ENCODE peak calls at places on chromosomes 3 and 15, in seven cellular contexts. One of them, this sample, is unnamed.

GRCh38 chr3:172626241-172626640 is 84.6 kb downstream of the NCEH1 start:
- DNase-seq in sigmoid colon: no peak
- DNase-seq in transverse colon: no peak
- DNase-seq in esophagus muscularis mucosa: no peak
- DNase-seq in stomach: no peak
- DNase-seq in SK-N-SH: no peak
- DNase-seq in upper lobe of left lung: no peak
- DNase-seq in this sample: no peak

GRCh38 chr3:179279837-179280236 is 28.9 kb upstream of the KCNMB3 start:
- DNase-seq in sigmoid colon: no peak
- DNase-seq in transverse colon: no peak
- DNase-seq in esophagus muscularis mucosa: peak; percentile 26
- DNase-seq in stomach: no peak
- DNase-seq in SK-N-SH: no peak
- DNase-seq in upper lobe of left lung: no peak
- DNase-seq in this sample: no peak

GRCh38 chr3:45123841-45124269 is 22.3 kb downstream of the CDCP1 start:
- DNase-seq in sigmoid colon: no peak
- DNase-seq in transverse colon: no peak
- DNase-seq in esophagus muscularis mucosa: no peak
- DNase-seq in stomach: no peak
- DNase-seq in SK-N-SH: no peak
- DNase-seq in upper lobe of left lung: no peak
- DNase-seq in this sample: no peak

GRCh38 chr3:179035232-179035631 is 36.4 kb downstream of the ZMAT3 start:
- DNase-seq in sigmoid colon: no peak
- DNase-seq in transverse colon: no peak
- DNase-seq in esophagus muscularis mucosa: no peak
- DNase-seq in stomach: no peak
- DNase-seq in SK-N-SH: no peak
- DNase-seq in upper lobe of left lung: no peak
- DNase-seq in this sample: no peak

GRCh38 chr15:34837246-34838016 is 42.1 kb upstream of the ACTC1 start:
- DNase-seq in sigmoid colon: no peak
- DNase-seq in transverse colon: no peak
- DNase-seq in esophagus muscularis mucosa: no peak
- DNase-seq in stomach: no peak
- DNase-seq in SK-N-SH: no peak
- DNase-seq in upper lobe of left lung: no peak
- DNase-seq in this sample: no peak

GRCh38 chr3:103218146-103218545 is 783.3 kb downstream of the ZPLD1 start:
- DNase-seq in sigmoid colon: no peak
- DNase-seq in transverse colon: no peak
- DNase-seq in esophagus muscularis mucosa: no peak
- DNase-seq in stomach: no peak
- DNase-seq in SK-N-SH: no peak
- DNase-seq in upper lobe of left lung: no peak
- DNase-seq in this sample: no peak

GRCh38 chr15:66308526-66308925 is 15.2 kb downstream of the DIS3L start:
- DNase-seq in sigmoid colon: no peak
- DNase-seq in transverse colon: no peak
- DNase-seq in esophagus muscularis mucosa: no peak
- DNase-seq in stomach: no peak
- DNase-seq in SK-N-SH: no peak
- DNase-seq in upper lobe of left lung: no peak
- DNase-seq in this sample: no peak

GRCh38 chr3:140319801-140320200 is 358.1 kb upstream of the TRIM42 start:
- DNase-seq in sigmoid colon: no peak
- DNase-seq in transverse colon: no peak
- DNase-seq in esophagus muscularis mucosa: no peak
- DNase-seq in stomach: no peak
- DNase-seq in SK-N-SH: no peak
- DNase-seq in upper lobe of left lung: no peak
- DNase-seq in this sample: no peak

GRCh38 chr3:148737104-148737525 is 39.4 kb downstream of the AGTR1 start:
- DNase-seq in sigmoid colon: no peak
- DNase-seq in transverse colon: no peak
- DNase-seq in esophagus muscularis mucosa: no peak
- DNase-seq in stomach: no peak
- DNase-seq in SK-N-SH: peak; percentile 16
- DNase-seq in upper lobe of left lung: no peak
- DNase-seq in this sample: no peak

GRCh38 chr3:150049317-150049716 is 78.6 kb upstream of the PFN2 start:
- DNase-seq in sigmoid colon: no peak
- DNase-seq in transverse colon: no peak
- DNase-seq in esophagus muscularis mucosa: no peak
- DNase-seq in stomach: no peak
- DNase-seq in SK-N-SH: no peak
- DNase-seq in upper lobe of left lung: no peak
- DNase-seq in this sample: no peak

GRCh38 chr3:18885612-18886011 is 262.7 kb upstream of the KCNH8 start:
- DNase-seq in sigmoid colon: no peak
- DNase-seq in transverse colon: no peak
- DNase-seq in esophagus muscularis mucosa: no peak
- DNase-seq in stomach: no peak
- DNase-seq in SK-N-SH: no peak
- DNase-seq in upper lobe of left lung: peak; percentile 41
- DNase-seq in this sample: no peak

GRCh38 chr3:122921791-122922651 is 105.5 kb downstream of the SEMA5B start:
- DNase-seq in sigmoid colon: peak; percentile 62
- DNase-seq in transverse colon: no peak
- DNase-seq in esophagus muscularis mucosa: no peak
- DNase-seq in stomach: no peak
- DNase-seq in SK-N-SH: no peak
- DNase-seq in upper lobe of left lung: peak; percentile 87
- DNase-seq in this sample: peak; percentile 57

GRCh38 chr15:63218114-63218808 is 28.9 kb downstream of the RAB8B start:
- DNase-seq in sigmoid colon: no peak
- DNase-seq in transverse colon: no peak
- DNase-seq in esophagus muscularis mucosa: no peak
- DNase-seq in stomach: no peak
- DNase-seq in SK-N-SH: no peak
- DNase-seq in upper lobe of left lung: no peak
- DNase-seq in this sample: no peak

GRCh38 chr15:51706347-51706746 is 25.0 kb downstream of the SCG3 start:
- DNase-seq in sigmoid colon: no peak
- DNase-seq in transverse colon: no peak
- DNase-seq in esophagus muscularis mucosa: no peak
- DNase-seq in stomach: no peak
- DNase-seq in SK-N-SH: peak; percentile 67
- DNase-seq in upper lobe of left lung: no peak
- DNase-seq in this sample: no peak

GRCh38 chr15:41995476-41995855 is 23.1 kb upstream of the EHD4 start:
- DNase-seq in sigmoid colon: no peak
- DNase-seq in transverse colon: no peak
- DNase-seq in esophagus muscularis mucosa: no peak
- DNase-seq in stomach: no peak
- DNase-seq in SK-N-SH: no peak
- DNase-seq in upper lobe of left lung: no peak
- DNase-seq in this sample: no peak

GRCh38 chr3:195807681-195808121 is 4.0 kb downstream of the MUC4 start:
- DNase-seq in sigmoid colon: peak; percentile 32
- DNase-seq in transverse colon: peak; percentile 19
- DNase-seq in esophagus muscularis mucosa: no peak
- DNase-seq in stomach: no peak
- DNase-seq in SK-N-SH: no peak
- DNase-seq in upper lobe of left lung: no peak
- DNase-seq in this sample: no peak

GRCh38 chr15:74444106-74445062 is 10.6 kb upstream of the SEMA7A start:
- DNase-seq in sigmoid colon: peak; percentile 54
- DNase-seq in transverse colon: no peak
- DNase-seq in esophagus muscularis mucosa: no peak
- DNase-seq in stomach: no peak
- DNase-seq in SK-N-SH: no peak
- DNase-seq in upper lobe of left lung: no peak
- DNase-seq in this sample: peak; percentile 64

DNA sequence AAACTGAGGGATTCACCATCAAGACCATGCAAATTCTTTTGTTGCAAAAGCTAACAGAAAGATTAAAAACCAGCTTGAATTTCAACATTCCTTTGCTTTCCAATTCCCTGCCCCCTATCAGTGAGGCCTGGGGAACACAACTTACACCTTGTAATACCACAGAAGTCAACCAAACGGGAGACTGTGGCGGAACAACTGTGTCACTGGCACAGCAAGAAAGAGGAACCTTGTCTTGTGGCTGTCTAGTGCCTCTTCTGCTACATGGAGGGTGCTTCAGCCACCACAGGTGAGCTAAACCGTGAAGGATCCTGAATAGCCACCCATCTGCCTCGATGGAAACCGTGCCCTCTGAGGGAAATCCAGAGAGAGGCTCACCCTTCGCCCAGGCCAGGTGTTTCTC is 11.4 kb downstream of the CCDC12 start:
- DNase-seq in sigmoid colon: no peak
- DNase-seq in transverse colon: peak; percentile 20
- DNase-seq in esophagus muscularis mucosa: no peak
- DNase-seq in stomach: no peak
- DNase-seq in SK-N-SH: no peak
- DNase-seq in upper lobe of left lung: no peak
- DNase-seq in this sample: no peak
- TF ChIP-seq POLR2AphosphoS5 in sigmoid colon: no peak
- TF ChIP-seq POLR2AphosphoS5 in transverse colon: no peak
- TF ChIP-seq POLR2AphosphoS5 in esophagus muscularis mucosa: no peak
- TF ChIP-seq POLR2AphosphoS5 in stomach: no peak
- TF ChIP-seq POLR2AphosphoS5 in SK-N-SH: no peak
- TF ChIP-seq POLR2AphosphoS5 in upper lobe of left lung: no peak
- TF ChIP-seq POLR2AphosphoS5 in this sample: no peak

DNA sequence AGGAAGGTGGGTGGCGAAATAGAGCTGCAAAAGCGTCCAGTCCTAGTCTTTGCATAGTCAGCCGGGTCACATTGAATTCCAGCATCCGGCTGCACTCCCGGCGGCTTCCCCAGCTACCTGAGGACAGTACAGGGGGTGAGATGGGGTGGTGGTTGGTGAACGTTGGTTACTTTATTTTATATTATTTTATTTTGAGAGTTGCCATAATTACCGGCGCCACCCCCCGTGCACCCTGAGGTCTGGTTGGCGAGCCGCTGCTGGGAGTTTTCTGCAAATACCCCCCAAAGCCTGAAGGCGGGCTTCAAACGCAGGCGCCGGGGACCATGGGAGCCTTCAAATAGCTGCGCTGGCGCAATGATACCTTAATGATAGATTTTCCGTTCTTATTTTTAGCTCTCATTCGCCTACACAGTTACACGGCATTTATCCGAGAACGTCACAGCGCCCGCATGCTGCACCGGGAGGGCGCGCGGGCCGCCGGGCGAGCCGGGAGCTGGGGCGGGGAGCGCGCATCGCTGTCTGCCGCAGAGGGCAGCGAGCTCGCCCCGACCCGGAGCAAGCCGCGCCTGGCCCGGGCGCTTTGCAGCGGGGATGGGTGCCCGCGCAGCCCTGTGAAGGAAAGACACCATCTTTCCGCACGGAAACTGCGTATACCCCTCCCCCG is 756 bp upstream of the RASGRF1 start:
- DNase-seq in sigmoid colon: no peak
- DNase-seq in transverse colon: no peak
- DNase-seq in esophagus muscularis mucosa: no peak
- DNase-seq in stomach: no peak
- DNase-seq in SK-N-SH: peak; percentile 81
- DNase-seq in upper lobe of left lung: peak; percentile 73
- DNase-seq in this sample: peak; percentile 68
- TF ChIP-seq EP300 in sigmoid colon: no peak
- TF ChIP-seq EP300 in transverse colon: no peak
- TF ChIP-seq EP300 in esophagus muscularis mucosa: no peak
- TF ChIP-seq EP300 in stomach: no peak
- TF ChIP-seq EP300 in SK-N-SH: no peak
- TF ChIP-seq EP300 in upper lobe of left lung: no peak
- TF ChIP-seq EP300 in this sample: no peak

GRCh38 chr3:14393440-14394111 is 8.8 kb upstream of the SLC6A6 start:
- DNase-seq in sigmoid colon: no peak
- DNase-seq in transverse colon: no peak
- DNase-seq in esophagus muscularis mucosa: no peak
- DNase-seq in stomach: no peak
- DNase-seq in SK-N-SH: no peak
- DNase-seq in upper lobe of left lung: no peak
- DNase-seq in this sample: no peak
- TF ChIP-seq POLR2AphosphoS5 in sigmoid colon: no peak
- TF ChIP-seq POLR2AphosphoS5 in transverse colon: no peak
- TF ChIP-seq POLR2AphosphoS5 in esophagus muscularis mucosa: peak; percentile 23
- TF ChIP-seq POLR2AphosphoS5 in stomach: no peak
- TF ChIP-seq POLR2AphosphoS5 in SK-N-SH: no peak
- TF ChIP-seq POLR2AphosphoS5 in upper lobe of left lung: no peak
- TF ChIP-seq POLR2AphosphoS5 in this sample: no peak

DNA sequence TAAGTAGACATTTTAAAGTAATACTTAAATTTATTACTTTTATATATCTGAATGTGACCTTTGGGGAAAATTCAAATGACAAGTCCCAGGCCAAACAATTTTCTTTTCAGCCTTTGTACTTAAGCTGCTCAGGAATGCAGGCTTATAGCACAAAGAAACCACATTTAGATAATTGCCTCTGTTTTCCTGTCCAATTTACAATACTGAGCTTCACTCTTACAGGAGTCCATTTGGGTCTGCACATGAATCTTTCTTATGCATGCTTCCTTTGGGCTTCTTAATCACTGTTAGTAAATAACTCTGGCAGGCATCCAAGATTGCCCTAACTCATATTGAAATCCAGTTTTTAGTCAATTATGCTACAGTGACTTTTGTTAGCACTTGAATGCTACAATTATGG is 459.4 kb upstream of the TGFBR2 start:
- DNase-seq in sigmoid colon: no peak
- DNase-seq in transverse colon: no peak
- DNase-seq in esophagus muscularis mucosa: no peak
- DNase-seq in stomach: no peak
- DNase-seq in SK-N-SH: no peak
- DNase-seq in upper lobe of left lung: no peak
- DNase-seq in this sample: no peak
- TF ChIP-seq EP300 in sigmoid colon: no peak
- TF ChIP-seq EP300 in transverse colon: no peak
- TF ChIP-seq EP300 in esophagus muscularis mucosa: no peak
- TF ChIP-seq EP300 in stomach: no peak
- TF ChIP-seq EP300 in SK-N-SH: no peak
- TF ChIP-seq EP300 in upper lobe of left lung: no peak
- TF ChIP-seq EP300 in this sample: no peak

This sample was measured in suprapubic skin.